ENCODE peak calls at places on chromosome 19, in five cellular contexts. One of them, this sample, is unnamed.
A peak's percentile ranks its signal among the peaks of the same experiment; 100 is the strongest.

GRCh38 chr19:8208119-8208709 is 956 bp upstream of the CERS4 start:
- DNase-seq in neural progenitor cell: peak; percentile 28
- DNase-seq in GM12878: no peak
- DNase-seq in keratinocyte: no peak
- DNase-seq in HCT116: no peak
- DNase-seq in this sample: peak; percentile 66

GRCh38 chr19:53775524-53775923 is 48.6 kb downstream of the NLRP12 start:
- DNase-seq in neural progenitor cell: no peak
- DNase-seq in GM12878: no peak
- DNase-seq in keratinocyte: no peak
- DNase-seq in HCT116: no peak
- DNase-seq in this sample: no peak

GRCh38 chr19:12065100-12065538 is 588 bp downstream of the ZNF844 start:
- DNase-seq in neural progenitor cell: no peak
- DNase-seq in GM12878: no peak
- DNase-seq in keratinocyte: no peak
- DNase-seq in HCT116: no peak
- DNase-seq in this sample: peak; percentile 57

GRCh38 chr19:28446511-28446910 is 766.4 kb downstream of the UQCRFS1 start:
- DNase-seq in neural progenitor cell: no peak
- DNase-seq in GM12878: no peak
- DNase-seq in keratinocyte: no peak
- DNase-seq in HCT116: no peak
- DNase-seq in this sample: no peak

GRCh38 chr19:50753879-50754278 is 16.4 kb upstream of the GPR32 start:
- DNase-seq in neural progenitor cell: no peak
- DNase-seq in GM12878: no peak
- DNase-seq in keratinocyte: no peak
- DNase-seq in HCT116: no peak
- DNase-seq in this sample: no peak

GRCh38 chr19:13835791-13836723 is 40.8 kb downstream of the ZSWIM4 start:
- DNase-seq in neural progenitor cell: no peak
- DNase-seq in GM12878: no peak
- DNase-seq in keratinocyte: no peak
- DNase-seq in HCT116: no peak
- DNase-seq in this sample: no peak

GRCh38 chr19:42345191-42345812 is 19.9 kb downstream of the MEGF8 start:
- DNase-seq in neural progenitor cell: no peak
- DNase-seq in GM12878: no peak
- DNase-seq in keratinocyte: no peak
- DNase-seq in HCT116: no peak
- DNase-seq in this sample: peak; percentile 37

GRCh38 chr19:48102870-48103751 is 7.5 kb downstream of the PLA2G4C start:
- DNase-seq in neural progenitor cell: peak; percentile 69
- DNase-seq in GM12878: no peak
- DNase-seq in keratinocyte: no peak
- DNase-seq in HCT116: peak; percentile 75
- DNase-seq in this sample: peak; percentile 44

GRCh38 chr19:31274266-31274963 is 74.8 kb downstream of the TSHZ3 start:
- DNase-seq in neural progenitor cell: no peak
- DNase-seq in GM12878: no peak
- DNase-seq in keratinocyte: no peak
- DNase-seq in HCT116: no peak
- DNase-seq in this sample: no peak

GRCh38 chr19:33329060-33329459 is 26.7 kb upstream of the CEBPA start:
- DNase-seq in neural progenitor cell: no peak
- DNase-seq in GM12878: no peak
- DNase-seq in keratinocyte: no peak
- DNase-seq in HCT116: no peak
- DNase-seq in this sample: no peak

GRCh38 chr19:35112995-35113693 is 2.5 kb upstream of the FXYD3 start:
- DNase-seq in neural progenitor cell: no peak
- DNase-seq in GM12878: no peak
- DNase-seq in keratinocyte: no peak
- DNase-seq in HCT116: no peak
- DNase-seq in this sample: no peak

GRCh38 chr19:35107541-35107939 is 8.1 kb upstream of the FXYD3 start:
- DNase-seq in neural progenitor cell: no peak
- DNase-seq in GM12878: no peak
- DNase-seq in keratinocyte: peak; percentile 66
- DNase-seq in HCT116: peak; percentile 78
- DNase-seq in this sample: no peak

GRCh38 chr19:35109395-35110112 is 6.1 kb upstream of the FXYD3 start:
- DNase-seq in neural progenitor cell: peak; percentile 23
- DNase-seq in GM12878: no peak
- DNase-seq in keratinocyte: no peak
- DNase-seq in HCT116: peak; percentile 54
- DNase-seq in this sample: no peak

GRCh38 chr19:35108730-35109129 is 6.9 kb upstream of the FXYD3 start:
- DNase-seq in neural progenitor cell: no peak
- DNase-seq in GM12878: no peak
- DNase-seq in keratinocyte: no peak
- DNase-seq in HCT116: no peak
- DNase-seq in this sample: no peak

DNA sequence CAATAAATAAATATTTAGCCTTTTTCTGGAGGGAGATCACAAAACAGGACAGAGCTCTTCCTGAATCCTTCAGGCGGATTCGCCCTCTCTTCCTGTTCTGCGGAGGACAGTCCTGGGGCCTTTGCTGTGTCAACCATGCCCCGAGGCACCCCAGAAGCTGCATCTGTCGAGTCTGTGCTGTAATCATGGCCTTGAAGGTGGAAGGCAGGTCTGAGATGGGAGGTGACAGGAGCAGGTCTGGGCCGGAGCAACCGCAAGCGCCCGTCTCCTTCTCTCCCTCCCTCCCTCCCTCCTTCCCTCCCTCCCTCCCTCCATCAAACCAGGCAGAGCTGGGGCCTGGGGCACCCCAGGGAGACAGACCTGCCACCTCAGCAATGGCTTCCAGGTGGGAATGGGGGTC is 4.6 kb upstream of the FXYD3 start:
- DNase-seq in neural progenitor cell: no peak
- DNase-seq in GM12878: no peak
- DNase-seq in keratinocyte: no peak
- DNase-seq in HCT116: no peak
- DNase-seq in this sample: no peak
- H3K79me2 ChIP-seq in neural progenitor cell: no peaks in the 10 kb centered on the region
- H3K79me2 ChIP-seq in GM12878: no peaks in the 10 kb centered on the region
- H3K79me2 ChIP-seq in keratinocyte: peaks cover 3% of the 10 kb centered on the region
- H3K79me2 ChIP-seq in HCT116: no peaks in the 10 kb centered on the region
- H3K79me2 ChIP-seq in this sample: peaks cover 3% of the 10 kb centered on the region

DNA sequence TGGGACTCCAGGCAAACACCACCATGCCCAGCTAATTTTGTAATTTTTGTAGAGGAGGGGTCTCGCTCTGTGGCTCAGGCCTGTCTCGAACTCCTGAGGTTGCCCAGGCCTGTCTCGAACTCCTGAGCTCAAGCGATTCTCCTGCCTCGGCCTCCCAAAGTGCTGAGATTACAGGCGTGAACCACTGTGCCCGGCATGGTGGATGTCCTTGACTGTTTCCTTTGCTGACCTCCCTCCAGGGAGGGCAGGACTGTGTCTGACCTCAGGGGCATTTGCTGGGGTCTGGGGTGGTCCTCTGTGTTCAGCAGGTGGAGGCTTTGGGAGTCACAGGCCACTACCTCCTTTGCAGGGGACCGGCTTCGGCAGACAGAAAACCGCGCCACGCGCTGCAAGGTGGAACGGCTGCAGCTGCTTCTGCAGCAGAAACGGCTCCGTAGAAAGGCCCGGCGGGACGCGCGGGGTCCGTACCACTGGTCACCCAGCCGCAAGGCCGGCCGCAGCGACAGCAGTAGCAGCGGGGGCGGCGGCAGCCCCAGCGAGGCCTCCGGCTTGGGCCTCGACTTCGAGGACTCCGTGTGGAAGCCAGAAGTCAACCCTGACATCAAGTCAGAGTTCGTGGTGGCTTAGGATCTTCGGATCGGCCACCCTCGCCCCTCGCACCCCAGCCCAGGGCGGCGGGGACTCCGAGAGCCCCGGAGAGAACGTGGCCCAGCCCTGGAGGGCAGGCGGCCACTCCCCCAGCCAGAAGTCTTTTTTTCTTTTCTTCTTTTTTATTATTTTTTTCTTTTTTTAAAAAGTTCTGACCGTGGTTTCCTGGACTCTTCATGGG is 8.5 kb downstream of the MIDN start:
- DNase-seq in neural progenitor cell: no peak
- DNase-seq in GM12878: no peak
- DNase-seq in keratinocyte: no peak
- DNase-seq in HCT116: no peak
- DNase-seq in this sample: no peak
- H3K79me2 ChIP-seq in neural progenitor cell: peaks cover 63% of the 10 kb centered on the region
- H3K79me2 ChIP-seq in GM12878: peaks cover 60% of the 10 kb centered on the region
- H3K79me2 ChIP-seq in keratinocyte: peaks cover 45% of the 10 kb centered on the region
- H3K79me2 ChIP-seq in HCT116: peaks cover 72% of the 10 kb centered on the region
- H3K79me2 ChIP-seq in this sample: peaks cover 58% of the 10 kb centered on the region

GRCh38 chr19:18975011-18975410 is 34.0 kb upstream of the HOMER3 start:
- DNase-seq in neural progenitor cell: no peak
- DNase-seq in GM12878: no peak
- DNase-seq in keratinocyte: no peak
- DNase-seq in HCT116: no peak
- DNase-seq in this sample: no peak

GRCh38 chr19:18969953-18970659 is 29.1 kb upstream of the HOMER3 start:
- DNase-seq in neural progenitor cell: no peak
- DNase-seq in GM12878: no peak
- DNase-seq in keratinocyte: no peak
- DNase-seq in HCT116: no peak
- DNase-seq in this sample: no peak

GRCh38 chr19:18972851-18973250 is 31.8 kb upstream of the HOMER3 start:
- DNase-seq in neural progenitor cell: no peak
- DNase-seq in GM12878: no peak
- DNase-seq in keratinocyte: no peak
- DNase-seq in HCT116: no peak
- DNase-seq in this sample: no peak

GRCh38 chr19:18975864-18976263 is 34.8 kb upstream of the HOMER3 start:
- DNase-seq in neural progenitor cell: no peak
- DNase-seq in GM12878: no peak
- DNase-seq in keratinocyte: no peak
- DNase-seq in HCT116: no peak
- DNase-seq in this sample: no peak

DNA sequence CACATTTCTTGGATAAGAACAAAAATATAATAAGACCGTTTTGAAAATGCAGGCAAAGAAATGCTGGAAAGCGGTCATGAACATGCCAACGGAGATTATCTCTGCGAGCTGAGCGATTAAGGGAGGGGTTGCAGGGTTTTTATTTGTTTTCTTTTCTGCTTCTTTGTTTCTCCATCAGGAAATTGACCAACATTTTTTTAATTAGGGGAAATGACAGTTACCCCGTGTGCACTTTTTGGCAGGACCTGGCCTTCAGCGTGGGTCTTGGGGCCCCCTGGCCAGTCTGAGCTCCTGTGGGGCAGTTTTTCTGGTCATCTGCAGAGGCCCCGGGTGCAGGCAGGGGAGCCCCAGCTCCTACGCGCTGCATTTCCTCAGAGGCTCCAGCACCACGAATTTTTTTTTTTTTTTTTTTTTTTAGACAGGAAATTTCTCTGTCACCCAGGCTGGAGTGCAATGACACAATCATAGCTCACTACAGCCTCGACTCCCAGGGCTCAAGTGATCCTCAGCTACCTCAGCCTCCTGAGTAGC is 31.3 kb upstream of the HOMER3 start:
- DNase-seq in neural progenitor cell: no peak
- DNase-seq in GM12878: no peak
- DNase-seq in keratinocyte: no peak
- DNase-seq in HCT116: no peak
- DNase-seq in this sample: no peak
- H3K79me2 ChIP-seq in neural progenitor cell: no peaks in the 10 kb centered on the region
- H3K79me2 ChIP-seq in GM12878: no peaks in the 10 kb centered on the region
- H3K79me2 ChIP-seq in keratinocyte: no peaks in the 10 kb centered on the region
- H3K79me2 ChIP-seq in HCT116: no peaks in the 10 kb centered on the region
- H3K79me2 ChIP-seq in this sample: no peaks in the 10 kb centered on the region

DNA sequence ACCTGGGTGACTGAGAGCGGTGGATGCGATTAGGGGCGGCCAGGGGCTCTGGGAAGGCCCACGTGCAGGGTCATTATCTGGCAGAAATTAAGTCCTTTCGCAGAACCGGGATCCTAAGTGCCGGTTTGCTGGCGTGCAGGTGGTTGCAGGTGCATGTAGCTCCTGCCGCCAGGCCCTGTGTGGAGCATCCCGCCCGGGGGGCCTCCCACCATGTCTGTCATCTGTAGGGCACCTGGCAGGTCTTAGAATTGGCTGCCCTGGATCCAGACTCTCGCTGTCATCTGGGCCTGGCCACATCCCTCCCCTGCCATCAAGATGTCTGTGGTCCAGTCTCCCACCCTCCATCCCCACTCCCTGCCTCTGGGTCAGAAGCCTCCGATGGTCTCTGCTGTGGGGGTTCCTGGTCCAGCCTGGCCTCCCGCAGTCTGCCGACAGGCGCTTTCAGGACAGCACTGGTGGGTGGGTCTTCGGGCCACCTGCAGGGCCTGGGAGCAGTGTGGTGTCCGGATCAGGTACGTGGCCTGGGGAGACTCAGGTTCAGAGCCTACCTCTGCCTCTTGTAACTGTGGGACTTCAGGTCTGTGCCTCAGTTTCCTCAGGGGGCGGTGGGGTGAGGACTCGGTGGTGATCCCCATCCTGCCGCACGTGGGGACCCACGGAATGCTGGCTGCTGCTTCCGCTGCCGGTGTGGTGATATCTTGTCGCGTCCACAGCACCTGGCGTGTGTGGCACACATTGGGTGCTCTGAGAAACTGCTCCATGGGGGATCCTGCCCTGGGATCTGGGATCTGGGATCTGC is 5.4 kb downstream of the GNA11 start:
- DNase-seq in neural progenitor cell: no peak
- DNase-seq in GM12878: no peak
- DNase-seq in keratinocyte: no peak
- DNase-seq in HCT116: no peak
- DNase-seq in this sample: no peak
- H3K79me2 ChIP-seq in neural progenitor cell: peaks cover 96% of the 10 kb centered on the region
- H3K79me2 ChIP-seq in GM12878: no peaks in the 10 kb centered on the region
- H3K79me2 ChIP-seq in keratinocyte: peaks cover 96% of the 10 kb centered on the region
- H3K79me2 ChIP-seq in HCT116: peaks cover 93% of the 10 kb centered on the region
- H3K79me2 ChIP-seq in this sample: peaks cover 98% of the 10 kb centered on the region

GRCh38 chr19:2767688-2768087 is 15.4 kb downstream of the SGTA start:
- DNase-seq in neural progenitor cell: no peak
- DNase-seq in GM12878: no peak
- DNase-seq in keratinocyte: no peak
- DNase-seq in HCT116: no peak
- DNase-seq in this sample: no peak

GRCh38 chr19:2771786-2772674 is 11.0 kb downstream of the SGTA start:
- DNase-seq in neural progenitor cell: no peak
- DNase-seq in GM12878: no peak
- DNase-seq in keratinocyte: no peak
- DNase-seq in HCT116: no peak
- DNase-seq in this sample: no peak

GRCh38 chr19:2769218-2769617 is 13.9 kb downstream of the SGTA start:
- DNase-seq in neural progenitor cell: no peak
- DNase-seq in GM12878: no peak
- DNase-seq in keratinocyte: no peak
- DNase-seq in HCT116: no peak
- DNase-seq in this sample: no peak

GRCh38 chr19:2768365-2769132 is 14.5 kb downstream of the SGTA start:
- DNase-seq in neural progenitor cell: no peak
- DNase-seq in GM12878: no peak
- DNase-seq in keratinocyte: no peak
- DNase-seq in HCT116: no peak
- DNase-seq in this sample: no peak

GRCh38 chr19:2770055-2771013 is 12.7 kb downstream of the SGTA start:
- DNase-seq in neural progenitor cell: no peak
- DNase-seq in GM12878: no peak
- DNase-seq in keratinocyte: no peak
- DNase-seq in HCT116: no peak
- DNase-seq in this sample: no peak
- H3K79me2 ChIP-seq in neural progenitor cell: peaks cover 58% of the 10 kb centered on the region
- H3K79me2 ChIP-seq in GM12878: peaks cover 33% of the 10 kb centered on the region
- H3K79me2 ChIP-seq in keratinocyte: peaks cover 67% of the 10 kb centered on the region
- H3K79me2 ChIP-seq in HCT116: peaks cover 73% of the 10 kb centered on the region
- H3K79me2 ChIP-seq in this sample: peaks cover 57% of the 10 kb centered on the region

This sample was measured in hepatocyte.